ENCODE peak calls at places on chromosome 15, in nine cellular contexts. K is iris pigment epithelial cell, I is T-helper 2 cell, O is NCI-H1105, Q is A549, E is T-helper 1 cell, T is RPMI7951, X is NCI-H774, A is iPS-NIHi11. H is an unnamed sample.

GRCh38 chr15:31398677-31399260 is 72.1 kb downstream of the KLF13 start:
- DNase-seq in K (no peak), I (no peak), O (no peak), Q (no peak), E (no peak), T (peak), X (no peak), A (no peak), H (no peak)

GRCh38 chr15:62964251-62964650 is 78.3 kb upstream of the TPM1 start:
- DNase-seq in K (peak), I (no peak), O (no peak), Q (no peak), E (no peak), T (peak), X (no peak), A (no peak), H (no peak)

GRCh38 chr15:31455499-31455898 is 128.9 kb downstream of the KLF13 start:
- DNase-seq in K (no peak), I (no peak), O (no peak), Q (no peak), E (peak), T (no peak), X (no peak), A (no peak), H (no peak)

GRCh38 chr15:79844221-79844620 is 52.6 kb downstream of the MTHFS start:
- DNase-seq in K (no peak), I (no peak), O (no peak), Q (no peak), E (no peak), T (peak), X (peak), A (no peak), H (no peak)

GRCh38 chr15:63462053-63462452 is 42.3 kb upstream of the USP3 start:
- DNase-seq in K (peak), I (no peak), O (no peak), Q (peak), E (no peak), T (peak), X (no peak), A (no peak), H (no peak)

GRCh38 chr15:37695719-37696118 is 238.7 kb upstream of the TMCO5A start:
- DNase-seq in K (peak), I (no peak), O (no peak), Q (no peak), E (no peak), T (no peak), X (no peak), A (no peak), H (no peak)

GRCh38 chr15:66928101-66928500 is 137.3 kb upstream of the SMAD3 start:
- DNase-seq in K (no peak), I (no peak), O (no peak), Q (no peak), E (no peak), T (no peak), X (no peak), A (no peak), H (no peak)

GRCh38 chr15:91874992-91875651 is 21.6 kb downstream of the SLCO3A1 start:
- DNase-seq in K (no peak), I (no peak), O (no peak), Q (no peak), E (no peak), T (no peak), X (no peak), A (no peak), H (no peak)

GRCh38 chr15:93298901-93299300 is 209.9 kb upstream of the RGMA start:
- DNase-seq in K (no peak), I (no peak), O (no peak), Q (no peak), E (no peak), T (no peak), X (no peak), A (no peak), H (no peak)

GRCh38 chr15:85494035-85494793 is 113.8 kb downstream of the AKAP13 start:
- DNase-seq in K (peak), I (no peak), O (no peak), Q (peak), E (no peak), T (peak), X (no peak), A (peak), H (no peak)

GRCh38 chr15:48748535-48748934 is 62.3 kb downstream of the CEP152 start:
- DNase-seq in K (peak), I (no peak), O (no peak), Q (no peak), E (no peak), T (peak), X (no peak), A (no peak), H (no peak)

GRCh38 chr15:80152896-80153876 is at the start of gene FAH:
- DNase-seq in K (peak), I (no peak), O (no peak), Q (no peak), E (peak), T (peak), X (no peak), A (peak), H (no peak)

GRCh38 chr15:67479781-67480180 is 41.1 kb upstream of the C15orf61 start:
- DNase-seq in K (no peak), I (no peak), O (no peak), Q (no peak), E (no peak), T (no peak), X (no peak), A (no peak), H (no peak)

GRCh38 chr15:90553248-90553745 is 23.6 kb downstream of the CRTC3 start:
- DNase-seq in K (peak), I (no peak), O (no peak), Q (no peak), E (no peak), T (peak), X (no peak), A (no peak), H (no peak)

GRCh38 chr15:62110000-62110851 is 43.4 kb downstream of the C2CD4A start:
- DNase-seq in K (peak), I (no peak), O (peak), Q (peak), E (no peak), T (peak), X (peak), A (no peak), H (no peak)

GRCh38 chr15:39454189-39454986 is 126.5 kb upstream of the THBS1 start:
- DNase-seq in K (peak), I (no peak), O (no peak), Q (no peak), E (no peak), T (peak), X (no peak), A (no peak), H (no peak)

GRCh38 chr15:56491110-56491722 is 26.3 kb upstream of the MNS1 start:
- DNase-seq in K (peak), I (no peak), O (peak), Q (peak), E (peak), T (peak), X (peak), A (peak), H (no peak)

GRCh38 chr15:60989696-60990095 is 239.4 kb downstream of the RORA start:
- DNase-seq in K (no peak), I (no peak), O (no peak), Q (no peak), E (no peak), T (peak), X (no peak), A (no peak), H (no peak)

GRCh38 chr15:88029696-88030095 is 226.8 kb downstream of the NTRK3 start:
- DNase-seq in K (no peak), I (no peak), O (no peak), Q (no peak), E (no peak), T (peak), X (no peak), A (no peak), H (no peak)

GRCh38 chr15:99999282-100000070 is 266.2 kb upstream of the LYSMD4 start:
- DNase-seq in K (no peak), I (no peak), O (no peak), Q (no peak), E (no peak), T (no peak), X (no peak), A (no peak), H (no peak)

GRCh38 chr15:59594493-59594942 is 17.1 kb upstream of the GCNT3 start:
- DNase-seq in K (peak), I (no peak), O (no peak), Q (peak), E (no peak), T (peak), X (no peak), A (no peak), H (no peak)